ENCODE peak calls at places on chromosome 3, in six cellular contexts. X is HCT116, U is OCI-LY7, P is SK-N-SH, W is Karpas-422, S is hepatocyte. I is an unnamed sample. For H3K9me2, the result is how much of the 10 kb centered on the place peaks cover.

GRCh38 chr3:107884719-107885460 is 205.9 kb downstream of the CD47 start:
- DNase-seq in W (no peak), X (no peak), P (no peak), S (no peak), U (no peak), I (peak)

GRCh38 chr3:158074591-158074990 is 31.6 kb downstream of the SHOX2 start:
- DNase-seq in P (no peak), W (no peak), S (no peak), U (no peak), X (no peak), I (no peak)

GRCh38 chr3:168213920-168214319 is 118.2 kb upstream of the GOLIM4 start:
- DNase-seq in W (no peak), P (no peak), S (no peak), U (peak), X (no peak), I (peak)

GRCh38 chr3:14562441-14562840 is 22.3 kb upstream of the GRIP2 start:
- DNase-seq in X (no peak), U (no peak), W (no peak), S (no peak), P (no peak), I (no peak)

GRCh38 chr3:141542989-141543388 is 56.2 kb downstream of the RASA2 start:
- DNase-seq in W (no peak), P (no peak), X (no peak), S (no peak), U (no peak), I (no peak)

GRCh38 chr3:15291589-15292541 is 40.5 kb downstream of the SH3BP5 start:
- DNase-seq in W (no peak), P (no peak), U (peak), S (no peak), X (no peak), I (no peak)

GRCh38 chr3:47604145-47604544 is 25.5 kb upstream of the CSPG5 start:
- DNase-seq in U (no peak), X (no peak), S (no peak), W (no peak), P (no peak), I (no peak)

GRCh38 chr3:155572085-155572484 is 172.8 kb downstream of the PLCH1 start:
- DNase-seq in U (no peak), X (no peak), P (no peak), W (no peak), S (peak), I (peak)

GRCh38 chr3:128487813-128488635 is 5.0 kb downstream of the GATA2 start:
- DNase-seq in W (no peak), P (peak), U (no peak), X (peak), S (peak), I (peak)

GRCh38 chr3:4340077-4340410 is 36.9 kb downstream of the SETMAR start:
- DNase-seq in W (no peak), X (no peak), U (no peak), P (no peak), S (no peak), I (no peak)

GRCh38 chr3:62369476-62369743 is 3.9 kb downstream of the FEZF2 start:
- DNase-seq in U (no peak), P (no peak), S (no peak), X (no peak), W (no peak), I (no peak)

GRCh38 chr3:65946438-65946837 is 92.3 kb downstream of the MAGI1 start:
- DNase-seq in S (no peak), W (no peak), P (no peak), X (no peak), U (no peak), I (peak)

GRCh38 chr3:180855364-180855763 is 57.1 kb upstream of the FXR1 start:
- DNase-seq in S (no peak), X (peak), U (peak), W (peak), P (no peak), I (peak)

GRCh38 chr3:75140904-75141615 is 523.1 kb upstream of the FRG2C start:
- DNase-seq in P (no peak), W (no peak), X (no peak), U (no peak), S (peak), I (no peak)

GRCh38 chr3:152443212-152444023 is 174.7 kb downstream of the MBNL1 start:
- DNase-seq in P (no peak), X (no peak), U (peak), S (no peak), W (peak), I (no peak)
- H3K4me3 ChIP-seq in P (no peak), X (no peak), U (no peak), S (no peak), W (no peak), I (no peak)

DNA sequence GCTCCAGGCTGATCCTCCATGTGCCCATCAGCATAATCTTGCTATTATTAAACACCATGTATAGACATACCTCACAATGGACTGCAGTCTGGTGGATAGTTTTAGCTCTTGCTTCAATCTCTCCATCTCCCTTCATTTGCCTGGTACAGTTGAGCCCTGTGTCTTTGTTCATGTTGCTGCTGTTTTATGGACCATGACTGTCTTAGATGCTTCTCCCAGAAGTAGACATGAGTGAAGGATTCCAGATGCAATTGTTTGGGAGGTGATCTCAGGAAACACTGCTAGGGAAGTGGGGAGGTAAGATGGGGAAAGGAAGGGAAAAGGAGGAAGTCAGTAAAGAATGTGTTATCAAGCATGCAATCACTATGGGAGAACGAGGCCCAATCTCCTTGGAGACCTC is 36.3 kb upstream of the CTNNB1 start:
- DNase-seq in S (no peak), U (no peak), X (no peak), W (no peak), P (no peak), I (no peak)
- H3K9me2 ChIP-seq in S (under half), U (under half), X (under half), W (under half), P (under half), I (under half)

DNA sequence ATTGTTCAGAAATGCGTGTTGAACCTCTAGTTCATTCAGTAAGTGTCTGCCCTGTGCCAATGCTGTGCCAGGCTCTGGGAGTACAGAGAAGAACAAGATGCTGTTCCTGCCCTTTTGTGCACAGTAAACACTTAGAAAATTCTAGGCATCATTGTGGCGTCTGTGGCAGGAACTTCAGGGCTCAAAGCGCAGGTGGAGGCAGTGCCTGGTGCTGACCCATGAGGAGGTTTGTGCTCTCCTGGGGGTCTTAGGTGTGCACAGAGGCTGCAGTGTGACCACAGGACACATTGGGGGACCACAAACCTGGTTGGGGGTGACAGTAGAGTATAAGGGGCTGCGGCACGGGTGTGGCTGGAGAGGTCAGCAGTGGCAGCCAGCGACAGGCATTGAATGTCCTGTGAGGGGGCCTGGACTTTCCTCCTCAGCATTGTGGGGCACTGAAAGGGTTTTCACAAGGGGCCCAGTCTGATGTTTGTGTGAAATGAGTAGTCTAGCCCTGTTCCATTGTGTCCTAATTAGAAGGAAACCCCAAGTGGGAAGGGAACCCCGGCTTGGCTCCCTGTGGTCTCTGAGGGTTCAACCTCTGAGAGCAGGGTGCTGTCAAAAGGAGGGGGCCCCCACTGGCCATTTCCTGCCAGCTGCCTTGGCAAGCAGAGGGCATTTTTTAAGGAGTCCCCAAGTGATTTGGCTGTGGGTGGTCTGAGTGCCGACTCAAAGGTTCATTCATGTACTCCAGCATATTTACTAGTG is 20.9 kb downstream of the MRAS start:
- DNase-seq in W (no peak), U (no peak), S (no peak), P (no peak), X (no peak), I (no peak)
- H3K27ac ChIP-seq in W (no peak), U (no peak), S (no peak), P (no peak), X (no peak), I (no peak)

DNA sequence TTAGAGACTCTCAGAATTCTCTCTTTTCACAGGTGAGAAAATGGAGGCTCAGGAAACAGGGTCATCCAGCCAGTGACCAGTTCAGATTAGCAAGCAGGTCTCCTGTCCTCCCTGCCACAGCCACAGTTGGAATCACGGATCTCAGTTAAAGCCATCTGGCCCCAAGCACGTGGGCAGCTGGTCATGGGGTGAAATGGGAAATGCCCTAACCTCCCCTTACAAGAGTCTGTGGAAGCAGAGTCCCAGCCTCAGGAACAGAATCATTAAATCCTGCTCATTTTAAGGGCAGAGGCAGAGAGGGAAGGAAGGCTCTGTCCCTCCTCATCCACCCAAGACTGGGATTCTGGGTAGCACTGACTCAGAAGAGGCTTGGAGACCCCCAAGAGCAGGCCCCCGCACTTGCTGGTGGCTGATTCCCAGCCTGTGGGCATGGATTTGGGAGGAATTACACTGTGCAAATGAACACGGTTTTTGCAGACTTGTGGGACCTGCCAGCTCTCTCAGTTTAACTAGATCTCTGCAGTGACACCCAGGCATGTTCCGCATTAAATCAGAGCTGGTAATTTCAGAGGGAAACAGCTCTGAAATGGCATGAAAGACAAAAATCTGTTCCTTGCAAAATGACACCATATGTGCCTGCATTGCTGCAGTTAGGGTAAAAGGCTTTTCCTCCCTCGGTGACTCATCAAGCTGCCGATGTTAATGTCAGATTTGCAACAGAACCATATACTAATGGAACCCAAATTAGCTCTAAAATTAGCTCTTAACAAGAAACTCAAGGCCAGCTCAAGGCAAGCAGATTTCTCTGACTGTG is 89.0 kb downstream of the BDH1 start:
- DNase-seq in U (no peak), W (peak), S (peak), P (peak), X (no peak), I (peak)
- H3K4me3 ChIP-seq in U (no peak), W (peak), S (no peak), P (peak), X (peak), I (peak)

DNA sequence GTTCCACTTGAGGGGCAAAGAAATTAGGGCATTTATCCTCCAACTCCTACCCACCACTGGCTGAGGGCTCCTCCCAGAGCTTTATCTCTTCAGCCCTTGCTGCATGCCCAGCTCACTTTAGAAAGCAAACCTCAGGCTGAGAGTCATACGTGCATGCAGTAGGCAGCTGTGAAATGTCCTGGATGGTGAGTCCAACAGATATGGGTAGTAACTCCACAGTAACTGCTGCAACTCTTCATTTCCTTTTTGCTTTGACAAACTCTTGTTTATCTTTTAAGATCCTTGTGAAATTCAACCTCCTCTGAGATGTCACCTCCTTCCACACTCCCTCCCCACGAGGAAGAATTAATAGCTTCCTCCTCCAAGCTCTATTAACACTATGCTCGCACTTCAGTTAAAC is 35.9 kb upstream of the CTNNB1 start:
- DNase-seq in W (no peak), P (no peak), U (no peak), S (peak), X (no peak), I (no peak)
- H3K9me2 ChIP-seq in W (under half), P (under half), U (under half), S (under half), X (under half), I (under half)

DNA sequence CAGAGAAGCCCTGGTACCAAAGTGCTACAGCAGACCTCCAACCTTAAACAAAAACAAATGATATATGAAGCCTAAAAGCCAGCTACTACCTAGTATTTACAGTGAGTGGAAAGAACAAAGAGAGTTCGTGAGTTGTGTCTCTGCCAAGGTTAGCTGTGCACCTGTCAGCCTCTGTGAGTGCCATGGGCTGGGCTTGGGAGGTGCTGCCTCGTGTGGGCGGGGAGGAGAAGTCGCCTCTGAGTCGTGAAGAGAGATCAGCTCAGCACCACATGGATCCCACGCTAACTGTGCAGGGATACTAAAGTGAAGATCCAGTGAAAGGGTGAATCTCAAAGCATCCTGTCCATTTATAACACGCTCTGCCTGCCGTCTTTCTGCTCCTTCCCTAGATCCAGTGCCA is 101.9 kb downstream of the CHDH start:
- DNase-seq in U (peak), X (no peak), P (peak), W (no peak), S (peak), I (no peak)
- H3K27ac ChIP-seq in U (no peak), X (no peak), P (no peak), W (no peak), S (no peak), I (no peak)

GRCh38 chr3:171286580-171287249 is 173.5 kb downstream of the TNIK start:
- DNase-seq in U (no peak), W (no peak), P (no peak), X (no peak), S (peak), I (no peak)
- H3K4me3 ChIP-seq in U (no peak), W (no peak), P (no peak), X (no peak), S (no peak), I (no peak)